ENCODE peak calls at places on chromosomes 13 and 19, in nine cellular contexts. G, N, A, S, M, D, Q, O and T are unnamed samples.

GRCh38 chr13:22198656-22199217 is 527.9 kb downstream of the FGF9 start:
- DNase-seq in G (no peak), N (no peak), A (no peak), S (no peak), M (no peak), D (no peak), Q (no peak), O (no peak), T (no peak)

GRCh38 chr19:48837081-48837524 is 812 bp upstream of the HSD17B14 start:
- DNase-seq in G (peak; percentile 67), N (peak; percentile 74), A (peak; percentile 49), S (peak; percentile 73), M (peak; percentile 65), D (peak; percentile 55), Q (peak; percentile 85), O (no peak), T (no peak)

GRCh38 chr19:42471554-42472249 is 29.0 kb upstream of the CXCL17 start:
- DNase-seq in G (no peak), N (no peak), A (peak; percentile 29), S (no peak), M (peak; percentile 66), D (no peak), Q (no peak), O (no peak), T (no peak)

GRCh38 chr19:30009013-30009412 is 67.0 kb downstream of the URI1 start:
- DNase-seq in G (no peak), N (no peak), A (no peak), S (no peak), M (no peak), D (no peak), Q (no peak), O (no peak), T (no peak)

GRCh38 chr19:7602240-7602934 is 6.7 kb downstream of the CAMSAP3 start:
- DNase-seq in G (no peak), N (no peak), A (peak; percentile 76), S (no peak), M (no peak), D (peak; percentile 3), Q (no peak), O (no peak), T (no peak)

GRCh38 chr19:7251502-7251901 is 42.7 kb downstream of the INSR start:
- DNase-seq in G (no peak), N (no peak), A (no peak), S (no peak), M (no peak), D (peak; percentile 88), Q (no peak), O (no peak), T (no peak)

GRCh38 chr13:26133286-26133685 is 81.5 kb upstream of the SHISA2 start:
- DNase-seq in G (no peak), N (no peak), A (no peak), S (no peak), M (no peak), D (no peak), Q (no peak), O (no peak), T (no peak)

GRCh38 chr13:44063881-44064280 is 184.2 kb downstream of the LACC1 start:
- DNase-seq in G (no peak), N (no peak), A (no peak), S (no peak), M (no peak), D (no peak), Q (no peak), O (no peak), T (no peak)

GRCh38 chr13:36207672-36208071 is 6.7 kb downstream of the SOHLH2 start:
- DNase-seq in G (no peak), N (no peak), A (no peak), S (no peak), M (no peak), D (peak; percentile 8), Q (no peak), O (no peak), T (no peak)

GRCh38 chr13:31053098-31053497 is 108.6 kb downstream of the HSPH1 start:
- DNase-seq in G (no peak), N (no peak), A (no peak), S (no peak), M (peak; percentile 83), D (no peak), Q (no peak), O (no peak), T (no peak)

GRCh38 chr13:21735621-21736401 is 64.9 kb downstream of the FGF9 start:
- DNase-seq in G (no peak), N (no peak), A (no peak), S (no peak), M (no peak), D (no peak), Q (peak; percentile 27), O (no peak), T (no peak)

GRCh38 chr13:20219585-20219984 is 12.5 kb downstream of the GJB6 start:
- DNase-seq in G (peak; percentile 23), N (no peak), A (no peak), S (no peak), M (no peak), D (peak; percentile 27), Q (no peak), O (no peak), T (no peak)

GRCh38 chr13:29935309-29935981 is 85.0 kb upstream of the UBL3 start:
- DNase-seq in G (peak; percentile 74), N (no peak), A (no peak), S (no peak), M (no peak), D (peak; percentile 49), Q (peak; percentile 30), O (no peak), T (no peak)

GRCh38 chr13:98447881-98448641 is 128.8 kb downstream of the STK24 start:
- DNase-seq in G (no peak), N (no peak), A (no peak), S (peak; percentile 66), M (no peak), D (peak; percentile 37), Q (no peak), O (no peak), T (no peak)

GRCh38 chr19:48842744-48843162 is 6.5 kb upstream of the HSD17B14 start:
- DNase-seq in G (no peak), N (no peak), A (peak; percentile 40), S (peak; percentile 83), M (no peak), D (peak; percentile 56), Q (peak; percentile 37), O (peak; percentile 58), T (no peak)

GRCh38 chr13:99085139-99085845 is 107.4 kb upstream of the DOCK9 start:
- DNase-seq in G (no peak), N (no peak), A (peak; percentile 16), S (peak; percentile 5), M (no peak), D (no peak), Q (no peak), O (no peak), T (no peak)

GRCh38 chr19:3358919-3359849 is 7.2 kb upstream of the NFIC start:
- DNase-seq in G (no peak), N (no peak), A (peak; percentile 79), S (no peak), M (no peak), D (peak; percentile 59), Q (peak; percentile 85), O (no peak), T (no peak)

GRCh38 chr13:44867825-44868224 is 121.4 kb downstream of the NUFIP1 start:
- DNase-seq in G (no peak), N (no peak), A (no peak), S (no peak), M (no peak), D (no peak), Q (no peak), O (no peak), T (no peak)

GRCh38 chr19:3479819-3480215 is 508 bp downstream of the SMIM24 start:
- DNase-seq in G (no peak), N (no peak), A (no peak), S (no peak), M (no peak), D (no peak), Q (no peak), O (no peak), T (no peak)

GRCh38 chr13:111939285-111940278 is 127.4 kb upstream of the SOX1 start:
- DNase-seq in G (no peak), N (no peak), A (no peak), S (no peak), M (no peak), D (no peak), Q (no peak), O (no peak), T (no peak)

GRCh38 chr19:13953021-13953531 is 767 bp downstream of the DCAF15 start:
- DNase-seq in G (no peak), N (no peak), A (no peak), S (no peak), M (no peak), D (peak; percentile 31), Q (no peak), O (no peak), T (no peak)
- TF ChIP-seq POLR2A in G (no peak), N (no peak), A (no peak), S (no peak), M (no peak), D (no peak), Q (no peak), O (no peak), T (peak; percentile 43)

DNA sequence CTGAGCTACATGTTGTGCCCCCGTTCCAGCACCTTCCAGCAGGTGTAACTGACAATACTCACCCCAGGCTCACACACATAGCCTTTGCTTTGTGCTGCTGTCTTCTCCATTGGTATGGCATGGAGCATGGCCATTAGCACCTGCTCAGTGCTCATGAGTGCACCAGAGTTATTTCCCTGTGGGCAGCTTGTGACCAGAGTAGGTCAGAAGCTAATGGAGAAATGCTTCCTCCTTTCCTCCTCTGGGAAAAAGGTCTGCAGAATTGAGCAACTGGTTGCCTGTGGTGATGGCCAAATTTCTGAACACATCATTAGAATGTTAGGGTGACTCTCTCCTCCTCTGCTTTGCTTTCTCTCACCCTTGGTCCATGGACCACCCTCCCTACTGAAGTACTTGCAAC is 344.5 kb upstream of the TMTC4 start:
- DNase-seq in G (no peak), N (no peak), A (no peak), S (no peak), M (no peak), D (no peak), Q (no peak), O (no peak), T (no peak)
- H3K4me3 ChIP-seq in G (no peak overlapping the region), N (no peak overlapping the region), A (no peak overlapping the region), S (no peak overlapping the region), M (no peak overlapping the region), D (no peak overlapping the region), Q (no peak overlapping the region), O (no peak overlapping the region), T (no peak overlapping the region)

DNA sequence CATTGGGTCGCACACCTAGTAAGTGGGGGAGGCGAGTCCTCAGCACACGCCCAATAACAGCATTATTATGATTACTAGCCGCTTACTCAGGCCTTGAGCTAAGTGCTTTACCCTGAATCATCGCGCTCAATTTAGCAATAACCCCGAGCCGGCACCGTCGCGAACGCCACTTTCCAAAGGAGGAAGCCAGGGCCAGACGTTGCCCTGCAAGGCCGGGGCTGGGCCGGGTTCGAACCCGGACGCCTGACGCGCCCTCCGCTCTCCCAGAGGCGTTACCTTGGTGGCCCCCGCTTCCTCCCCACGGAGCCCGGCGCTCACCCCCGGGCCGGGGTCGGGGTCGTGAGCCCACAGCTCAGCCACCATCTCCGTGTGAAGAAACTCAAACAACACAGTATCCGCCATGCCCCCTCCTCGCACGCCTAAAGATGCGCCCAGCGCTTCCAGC is at the start of gene TRAPPC6A:
- DNase-seq in G (no peak), N (no peak), A (no peak), S (peak; percentile 18), M (no peak), D (peak; percentile 80), Q (no peak), O (no peak), T (no peak)
- TF ChIP-seq POLR2A in G (peak; percentile 79), N (peak; percentile 77), A (no peak), S (peak; percentile 77), M (peak; percentile 51), D (peak; percentile 64), Q (peak; percentile 72), O (peak; percentile 67), T (peak; percentile 64)

GRCh38 chr13:71624641-71625040 is 242.4 kb downstream of the DACH1 start:
- DNase-seq in G (no peak), N (no peak), A (no peak), S (no peak), M (no peak), D (no peak), Q (no peak), O (no peak), T (no peak)
- H3K4me3 ChIP-seq in G (no peak overlapping the region), N (no peak overlapping the region), A (no peak overlapping the region), S (no peak overlapping the region), M (no peak overlapping the region), D (no peak overlapping the region), Q (no peak overlapping the region), O (no peak overlapping the region), T (no peak overlapping the region)